ENCODE peak calls at places on chromosomes 2 and 18, in seven cellular contexts. S, V, I, A, K, Y and B are unnamed samples.

GRCh38 chr2:173623411-173624076 is 268.9 kb downstream of the CDCA7 start:
- DNase-seq in S (peak), V (no peak), I (no peak), A (no peak), K (no peak), Y (no peak), B (no peak)

GRCh38 chr18:44798433-44799048 is 117.9 kb downstream of the SETBP1 start:
- DNase-seq in S (no peak), V (no peak), I (no peak), A (no peak), K (no peak), Y (no peak), B (no peak)

GRCh38 chr2:150133623-150134022 is 353.8 kb downstream of the RND3 start:
- DNase-seq in S (peak), V (peak), I (no peak), A (no peak), K (no peak), Y (peak), B (no peak)

GRCh38 chr2:141498561-141498960 is 632.3 kb downstream of the LRP1B start:
- DNase-seq in S (no peak), V (no peak), I (no peak), A (no peak), K (no peak), Y (no peak), B (no peak)

GRCh38 chr2:145623136-145623535 is 1103.2 kb upstream of the ZEB2 start:
- DNase-seq in S (no peak), V (no peak), I (no peak), A (no peak), K (no peak), Y (no peak), B (no peak)

GRCh38 chr2:106885326-106885725 is 641 bp downstream of the ST6GAL2 start:
- DNase-seq in S (no peak), V (no peak), I (no peak), A (no peak), K (no peak), Y (no peak), B (no peak)

GRCh38 chr2:214358506-214358905 is 52.3 kb upstream of the VWC2L start:
- DNase-seq in S (no peak), V (no peak), I (no peak), A (no peak), K (no peak), Y (no peak), B (no peak)

GRCh38 chr2:40550085-40550484 is 98.2 kb upstream of the SLC8A1 start:
- DNase-seq in S (no peak), V (no peak), I (no peak), A (no peak), K (no peak), Y (no peak), B (no peak)

GRCh38 chr2:229519655-229520054 is 194.7 kb downstream of the DNER start:
- DNase-seq in S (no peak), V (no peak), I (no peak), A (no peak), K (no peak), Y (no peak), B (no peak)

GRCh38 chr2:172552547-172553291 is 3.2 kb upstream of the PDK1 start:
- DNase-seq in S (no peak), V (no peak), I (no peak), A (no peak), K (no peak), Y (no peak), B (no peak)

GRCh38 chr18:57175550-57175949 is 28.7 kb downstream of the BOD1L2 start:
- DNase-seq in S (no peak), V (no peak), I (no peak), A (no peak), K (no peak), Y (no peak), B (no peak)

GRCh38 chr2:178404380-178404767 is 46.6 kb downstream of the PRKRA start:
- DNase-seq in S (no peak), V (no peak), I (no peak), A (peak), K (no peak), Y (peak), B (peak)

GRCh38 chr18:59109375-59109774 is 30.3 kb upstream of the SEC11C start:
- DNase-seq in S (no peak), V (no peak), I (no peak), A (peak), K (no peak), Y (no peak), B (peak)

GRCh38 chr2:189624648-189625355 is 36.5 kb upstream of the ASNSD1 start:
- DNase-seq in S (peak), V (no peak), I (no peak), A (no peak), K (no peak), Y (no peak), B (no peak)

GRCh38 chr2:3094318-3094717 is 283.3 kb downstream of the EIPR1 start:
- DNase-seq in S (no peak), V (no peak), I (no peak), A (no peak), K (no peak), Y (no peak), B (no peak)

GRCh38 chr2:49248506-49248905 is 94.2 kb upstream of the FSHR start:
- DNase-seq in S (no peak), V (no peak), I (no peak), A (no peak), K (no peak), Y (no peak), B (no peak)

GRCh38 chr2:152594022-152594712 is 123.1 kb downstream of the PRPF40A start:
- DNase-seq in S (no peak), V (peak), I (no peak), A (no peak), K (no peak), Y (no peak), B (no peak)

GRCh38 chr2:112622528-112622849 is 23.2 kb upstream of the SLC20A1 start:
- DNase-seq in S (no peak), V (no peak), I (no peak), A (no peak), K (no peak), Y (no peak), B (no peak)

GRCh38 chr18:49668583-49669290 is 106.9 kb downstream of the LIPG start:
- DNase-seq in S (peak), V (no peak), I (no peak), A (peak), K (no peak), Y (no peak), B (peak)

GRCh38 chr2:68594041-68594440 is 49.3 kb upstream of the PROKR1 start:
- DNase-seq in S (no peak), V (no peak), I (no peak), A (no peak), K (no peak), Y (no peak), B (no peak)

GRCh38 chr2:24721470-24721869 is 71.7 kb downstream of the PTRHD1 start:
- DNase-seq in S (peak), V (peak), I (no peak), A (peak), K (peak), Y (no peak), B (peak)

GRCh38 chr2:240341064-240341463 is 94.4 kb upstream of the GPC1 start:
- DNase-seq in S (no peak), V (no peak), I (no peak), A (no peak), K (peak), Y (no peak), B (peak)

GRCh38 chr2:68336192-68336591 is 16.4 kb upstream of the CNRIP1 start:
- DNase-seq in S (no peak), V (no peak), I (no peak), A (no peak), K (no peak), Y (no peak), B (no peak)